ENCODE peak calls at places on chromosomes 7 and 10, in six cellular contexts. I is hepatocyte, X is OCI-LY7, T is SK-N-SH, W is GM23248, E is neural progenitor cell. O is an unnamed sample.
A peak's percentile ranks its signal among the peaks of the same experiment; 100 is the strongest.

GRCh38 chr7:26813426-26813825 is 51.0 kb downstream of the SKAP2 start:
- DNase-seq in I (no peak), X (no peak), T (no peak), W (peak; percentile 6), E (no peak), O (no peak)

GRCh38 chr10:115947104-115947503 is 325.9 kb downstream of the GFRA1 start:
- DNase-seq in I (no peak), X (no peak), T (no peak), W (peak; percentile 55), E (no peak), O (peak; percentile 3)

GRCh38 chr7:48154792-48155413 is 16.4 kb upstream of the ABCA13 start:
- DNase-seq in I (peak; percentile 72), X (peak; percentile 39), T (peak; percentile 32), W (peak; percentile 70), E (peak; percentile 31), O (peak; percentile 62)

GRCh38 chr7:127770870-127771269 is 118.9 kb downstream of the SND1 start:
- DNase-seq in I (no peak), X (no peak), T (peak; percentile 57), W (peak; percentile 65), E (no peak), O (no peak)

GRCh38 chr10:119393421-119393820 is 149.1 kb downstream of the RGS10 start:
- DNase-seq in I (no peak), X (no peak), T (no peak), W (no peak), E (no peak), O (no peak)

GRCh38 chr7:47571355-47572100 is 10.4 kb downstream of the TNS3 start:
- DNase-seq in I (peak; percentile 62), X (no peak), T (peak; percentile 64), W (peak; percentile 93), E (no peak), O (peak; percentile 84)

GRCh38 chr7:110442386-110442837 is 648.5 kb upstream of the LRRN3 start:
- DNase-seq in I (peak; percentile 74), X (peak; percentile 18), T (peak; percentile 81), W (no peak), E (peak; percentile 73), O (peak; percentile 61)

GRCh38 chr10:89371987-89372386 is 5.9 kb upstream of the IFIT1B start:
- DNase-seq in I (no peak), X (no peak), T (no peak), W (no peak), E (no peak), O (no peak)

GRCh38 chr7:31336202-31337035 is 4.1 kb downstream of the NEUROD6 start:
- DNase-seq in I (peak; percentile 21), X (no peak), T (peak; percentile 41), W (no peak), E (peak; percentile 45), O (no peak)

GRCh38 chr10:62166331-62167154 is 102.1 kb downstream of the RTKN2 start:
- DNase-seq in I (no peak), X (peak; percentile 76), T (no peak), W (peak; percentile 82), E (no peak), O (no peak)

GRCh38 chr7:22238354-22239311 is 118.3 kb downstream of the RAPGEF5 start:
- DNase-seq in I (no peak), X (no peak), T (no peak), W (peak; percentile 70), E (no peak), O (peak; percentile 68)
- H3K4me1 ChIP-seq in I (no peaks in the 10 kb centered on the region), X (no peaks in the 10 kb centered on the region), T (no peaks in the 10 kb centered on the region), W (no peaks in the 10 kb centered on the region), E (peaks cover 16% of the 10 kb centered on the region), O (peaks cover 26% of the 10 kb centered on the region)

DNA sequence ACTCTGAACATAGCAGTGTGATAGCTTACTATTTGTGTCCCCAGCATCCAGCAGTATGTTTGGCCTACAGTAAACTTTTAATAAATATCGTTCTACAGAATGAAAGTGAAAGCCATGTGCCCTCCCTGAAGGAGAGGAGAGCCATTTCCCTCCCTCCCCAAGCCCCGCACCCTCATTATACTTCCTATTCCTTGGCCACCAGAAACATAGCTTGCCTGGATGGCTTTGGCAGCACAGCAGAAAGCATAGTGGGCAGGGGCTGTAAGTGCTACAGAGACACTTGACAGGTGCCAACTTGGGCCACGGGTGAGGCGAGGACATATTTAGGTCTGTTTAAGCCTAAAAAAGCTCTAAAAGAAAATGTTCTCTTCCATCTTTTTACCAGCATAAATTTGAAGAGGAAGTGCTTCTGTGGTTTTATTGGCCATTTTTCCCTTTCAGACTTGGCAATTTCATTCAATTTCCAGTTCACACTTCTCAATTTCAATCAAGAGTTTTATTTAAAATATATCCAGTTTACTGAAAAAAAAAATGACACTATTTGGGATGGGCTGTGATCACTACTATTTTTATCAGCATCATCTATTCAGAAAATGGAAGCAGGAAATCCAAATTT is 12.7 kb downstream of the HHEX start:
- DNase-seq in I (no peak), X (peak; percentile 32), T (no peak), W (no peak), E (no peak), O (no peak)
- TF ChIP-seq EZH2phosphoT487 in I (no peak), X (no peak), T (no peak), W (no peak), E (no peak), O (no peak)

DNA sequence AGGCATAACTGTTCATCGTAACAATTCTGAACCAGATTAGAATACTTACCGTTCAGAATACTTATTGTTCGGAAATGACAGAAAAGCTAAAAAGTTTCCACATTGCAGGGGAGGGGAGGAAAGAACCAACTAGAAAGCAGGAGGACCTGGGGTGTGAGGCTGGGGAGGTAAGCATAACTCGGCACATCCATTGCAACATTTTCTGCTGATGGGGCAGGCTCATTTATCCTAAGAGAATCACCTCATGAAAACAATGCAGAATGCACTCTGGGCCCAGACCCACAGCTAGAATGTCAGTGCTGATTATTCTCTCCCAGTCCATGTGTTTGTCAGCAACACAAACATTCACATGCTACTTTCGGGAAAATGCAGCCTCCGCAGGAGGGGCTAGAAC is 9.6 kb downstream of the DNMBP start:
- DNase-seq in I (no peak), X (no peak), T (no peak), W (no peak), E (no peak), O (no peak)
- H3K4me1 ChIP-seq in I (peaks cover 37% of the 10 kb centered on the region), X (peaks cover 48% of the 10 kb centered on the region), T (peaks cover 32% of the 10 kb centered on the region), W (peaks cover 44% of the 10 kb centered on the region), E (no peaks in the 10 kb centered on the region), O (peaks cover 17% of the 10 kb centered on the region)

GRCh38 chr7:55431898-55432297 is 66.8 kb downstream of the LANCL2 start:
- DNase-seq in I (no peak), X (no peak), T (no peak), W (no peak), E (no peak), O (no peak)

GRCh38 chr7:55427800-55428199 is 62.7 kb downstream of the LANCL2 start:
- DNase-seq in I (no peak), X (no peak), T (no peak), W (no peak), E (peak; percentile 31), O (no peak)

GRCh38 chr7:55427279-55427788 is 62.2 kb downstream of the LANCL2 start:
- DNase-seq in I (no peak), X (no peak), T (no peak), W (no peak), E (no peak), O (no peak)

GRCh38 chr7:55432506-55432905 is 67.4 kb downstream of the LANCL2 start:
- DNase-seq in I (no peak), X (no peak), T (no peak), W (no peak), E (no peak), O (no peak)

GRCh38 chr7:55429835-55430499 is 64.8 kb downstream of the LANCL2 start:
- DNase-seq in I (no peak), X (no peak), T (no peak), W (no peak), E (no peak), O (no peak)
- TF ChIP-seq EZH2phosphoT487 in I (no peak), X (no peak), T (no peak), W (no peak), E (no peak), O (no peak)

GRCh38 chr10:101291254-101292193 is 62.3 kb upstream of the LBX1 start:
- DNase-seq in I (peak; percentile 85), X (peak; percentile 44), T (peak; percentile 94), W (peak; percentile 54), E (peak; percentile 94), O (peak; percentile 19)
- H3K4me1 ChIP-seq in I (peaks cover 14% of the 10 kb centered on the region), X (no peaks in the 10 kb centered on the region), T (no peaks in the 10 kb centered on the region), W (peaks cover 3% of the 10 kb centered on the region), E (peaks cover 37% of the 10 kb centered on the region), O (no peaks in the 10 kb centered on the region)

GRCh38 chr10:26821699-26822542 is 38.8 kb downstream of the ABI1 start:
- DNase-seq in I (no peak), X (no peak), T (no peak), W (no peak), E (no peak), O (no peak)
- TF ChIP-seq EZH2phosphoT487 in I (no peak), X (no peak), T (no peak), W (no peak), E (no peak), O (no peak)

DNA sequence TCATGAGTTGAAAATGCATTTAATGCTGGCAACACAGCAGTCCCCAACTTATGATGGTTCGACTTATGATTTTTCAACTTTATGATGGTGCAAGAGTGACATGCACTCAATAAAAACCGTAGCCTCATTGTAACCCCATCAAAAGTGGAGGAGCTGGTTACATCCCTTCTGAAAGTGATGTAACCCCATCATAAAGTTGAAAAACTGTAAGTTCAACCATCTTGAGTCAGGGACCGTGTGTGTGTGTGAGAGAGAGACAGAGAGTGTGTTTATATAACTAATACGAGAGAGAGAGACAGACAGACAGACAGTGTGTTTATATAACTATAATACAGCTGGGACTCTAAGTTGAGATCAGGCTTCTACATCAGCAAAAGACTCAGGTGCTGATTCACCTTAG is 21.0 kb downstream of the ANXA11 start:
- DNase-seq in I (no peak), X (no peak), T (no peak), W (no peak), E (no peak), O (no peak)
- H3K4me1 ChIP-seq in I (peaks cover 8% of the 10 kb centered on the region), X (peaks cover 40% of the 10 kb centered on the region), T (no peaks in the 10 kb centered on the region), W (no peaks in the 10 kb centered on the region), E (no peaks in the 10 kb centered on the region), O (peaks cover 5% of the 10 kb centered on the region)

GRCh38 chr7:71615017-71615416 is 483.1 kb downstream of the GALNT17 start:
- DNase-seq in I (no peak), X (no peak), T (no peak), W (peak; percentile 5), E (no peak), O (no peak)
- TF ChIP-seq EZH2phosphoT487 in I (no peak), X (no peak), T (no peak), W (no peak), E (no peak), O (no peak)